ENCODE peak calls at places on chromosomes 16 and 17, in four cellular contexts. One of them, this sample, is unnamed.

GRCh38 chr17:51133365-51133764 is 12.7 kb upstream of the SPAG9 start:
- DNase-seq in GM19239: no peak
- DNase-seq in hypothalamus: no peak
- DNase-seq in HFFc6: no peak
- DNase-seq in this sample: no peak

GRCh38 chr16:31073073-31073822 is 792 bp downstream of the ZNF668 start:
- DNase-seq in GM19239: peak; percentile 77
- DNase-seq in hypothalamus: peak; percentile 90
- DNase-seq in HFFc6: peak; percentile 83
- DNase-seq in this sample: peak; percentile 91

GRCh38 chr16:16158741-16159374 is 64.4 kb downstream of the ABCC6 start:
- DNase-seq in GM19239: no peak
- DNase-seq in hypothalamus: no peak
- DNase-seq in HFFc6: peak; percentile 17
- DNase-seq in this sample: no peak

GRCh38 chr17:79305831-79306687 is 231.4 kb downstream of the ENGASE start:
- DNase-seq in GM19239: no peak
- DNase-seq in hypothalamus: no peak
- DNase-seq in HFFc6: no peak
- DNase-seq in this sample: no peak

GRCh38 chr16:476039-476438 is 50.6 kb downstream of the RAB11FIP3 start:
- DNase-seq in GM19239: no peak
- DNase-seq in hypothalamus: no peak
- DNase-seq in HFFc6: no peak
- DNase-seq in this sample: no peak

GRCh38 chr17:10116676-10117075 is 81.7 kb downstream of the GAS7 start:
- DNase-seq in GM19239: no peak
- DNase-seq in hypothalamus: no peak
- DNase-seq in HFFc6: no peak
- DNase-seq in this sample: no peak

GRCh38 chr17:41972571-41973411 is 6.2 kb downstream of the CNP start:
- DNase-seq in GM19239: no peak
- DNase-seq in hypothalamus: no peak
- DNase-seq in HFFc6: no peak
- DNase-seq in this sample: no peak

GRCh38 chr17:38701504-38702165 is 3.4 kb upstream of the MLLT6 start:
- DNase-seq in GM19239: no peak
- DNase-seq in hypothalamus: peak; percentile 37
- DNase-seq in HFFc6: no peak
- DNase-seq in this sample: peak; percentile 19

GRCh38 chr17:81508639-81509047 is 4.0 kb downstream of the ACTG1 start:
- DNase-seq in GM19239: no peak
- DNase-seq in hypothalamus: no peak
- DNase-seq in HFFc6: no peak
- DNase-seq in this sample: no peak

GRCh38 chr17:35978346-35978745 is 3.0 kb downstream of the CCL16 start:
- DNase-seq in GM19239: no peak
- DNase-seq in hypothalamus: no peak
- DNase-seq in HFFc6: no peak
- DNase-seq in this sample: no peak

This sample was measured in frontal cortex.